ENCODE peak calls at places on chromosomes 3 and 15, in six cellular contexts. One of them, this sample, is unnamed.

GRCh38 chr15:25182736-25183445 is 228.1 kb downstream of the SNRPN start:
- DNase-seq in thoracic aorta: no peak
- DNase-seq in fibroblast of lung: no peak
- DNase-seq in tibial nerve: no peak
- DNase-seq in AG04450: no peak
- DNase-seq in colonic mucosa: no peak
- DNase-seq in this sample: no peak

GRCh38 chr3:171369156-171369555 is 91.0 kb downstream of the TNIK start:
- DNase-seq in thoracic aorta: no peak
- DNase-seq in fibroblast of lung: no peak
- DNase-seq in tibial nerve: no peak
- DNase-seq in AG04450: no peak
- DNase-seq in colonic mucosa: no peak
- DNase-seq in this sample: no peak

GRCh38 chr3:124764746-124765145 is 34.5 kb downstream of the UMPS start:
- DNase-seq in thoracic aorta: no peak
- DNase-seq in fibroblast of lung: no peak
- DNase-seq in tibial nerve: no peak
- DNase-seq in AG04450: no peak
- DNase-seq in colonic mucosa: no peak
- DNase-seq in this sample: no peak

GRCh38 chr15:73380661-73381060 is 11.9 kb upstream of the HCN4 start:
- DNase-seq in thoracic aorta: no peak
- DNase-seq in fibroblast of lung: no peak
- DNase-seq in tibial nerve: no peak
- DNase-seq in AG04450: no peak
- DNase-seq in colonic mucosa: no peak
- DNase-seq in this sample: no peak

GRCh38 chr15:50077242-50077641 is 41.8 kb downstream of the ATP8B4 start:
- DNase-seq in thoracic aorta: no peak
- DNase-seq in fibroblast of lung: no peak
- DNase-seq in tibial nerve: no peak
- DNase-seq in AG04450: no peak
- DNase-seq in colonic mucosa: no peak
- DNase-seq in this sample: no peak

GRCh38 chr15:68298882-68299381 is 21.4 kb downstream of the FEM1B start:
- DNase-seq in thoracic aorta: no peak
- DNase-seq in fibroblast of lung: no peak
- DNase-seq in tibial nerve: no peak
- DNase-seq in AG04450: no peak
- DNase-seq in colonic mucosa: peak; percentile 33
- DNase-seq in this sample: peak; percentile 47

GRCh38 chr3:12947504-12948369 is 106.4 kb upstream of the RPL32 start:
- DNase-seq in thoracic aorta: no peak
- DNase-seq in fibroblast of lung: peak; percentile 78
- DNase-seq in tibial nerve: peak; percentile 42
- DNase-seq in AG04450: peak; percentile 29
- DNase-seq in colonic mucosa: peak; percentile 76
- DNase-seq in this sample: peak; percentile 68

GRCh38 chr3:28502555-28502954 is 153.9 kb upstream of the AZI2 start:
- DNase-seq in thoracic aorta: no peak
- DNase-seq in fibroblast of lung: no peak
- DNase-seq in tibial nerve: no peak
- DNase-seq in AG04450: no peak
- DNase-seq in colonic mucosa: no peak
- DNase-seq in this sample: no peak

GRCh38 chr3:173739716-173740115 is 342.2 kb downstream of the NLGN1 start:
- DNase-seq in thoracic aorta: no peak
- DNase-seq in fibroblast of lung: peak; percentile 72
- DNase-seq in tibial nerve: no peak
- DNase-seq in AG04450: no peak
- DNase-seq in colonic mucosa: no peak
- DNase-seq in this sample: no peak

GRCh38 chr3:84547207-84547606 is 411.6 kb upstream of the CADM2 start:
- DNase-seq in thoracic aorta: no peak
- DNase-seq in fibroblast of lung: peak; percentile 26
- DNase-seq in tibial nerve: no peak
- DNase-seq in AG04450: no peak
- DNase-seq in colonic mucosa: no peak
- DNase-seq in this sample: no peak

GRCh38 chr3:115285001-115285400 is 137.9 kb upstream of the ZBTB20 start:
- DNase-seq in thoracic aorta: no peak
- DNase-seq in fibroblast of lung: no peak
- DNase-seq in tibial nerve: no peak
- DNase-seq in AG04450: no peak
- DNase-seq in colonic mucosa: no peak
- DNase-seq in this sample: no peak

GRCh38 chr15:28889346-28889745 is 3.6 kb downstream of the APBA2 start:
- DNase-seq in thoracic aorta: no peak
- DNase-seq in fibroblast of lung: no peak
- DNase-seq in tibial nerve: no peak
- DNase-seq in AG04450: no peak
- DNase-seq in colonic mucosa: no peak
- DNase-seq in this sample: no peak

GRCh38 chr3:150371741-150372254 is 36.3 kb upstream of the TSC22D2 start:
- DNase-seq in thoracic aorta: peak; percentile 34
- DNase-seq in fibroblast of lung: peak; percentile 100
- DNase-seq in tibial nerve: peak; percentile 84
- DNase-seq in AG04450: peak; percentile 97
- DNase-seq in colonic mucosa: peak; percentile 68
- DNase-seq in this sample: peak; percentile 100

GRCh38 chr15:70788114-70789049 is 25.0 kb upstream of the UACA start:
- DNase-seq in thoracic aorta: no peak
- DNase-seq in fibroblast of lung: peak; percentile 83
- DNase-seq in tibial nerve: no peak
- DNase-seq in AG04450: no peak
- DNase-seq in colonic mucosa: peak; percentile 45
- DNase-seq in this sample: peak; percentile 81

GRCh38 chr3:20185364-20185732 is 658 bp downstream of the SGO1 start:
- DNase-seq in thoracic aorta: no peak
- DNase-seq in fibroblast of lung: peak; percentile 20
- DNase-seq in tibial nerve: no peak
- DNase-seq in AG04450: no peak
- DNase-seq in colonic mucosa: peak; percentile 19
- DNase-seq in this sample: peak; percentile 7

GRCh38 chr3:182921665-182922355 is 58.5 kb downstream of the DCUN1D1 start:
- DNase-seq in thoracic aorta: no peak
- DNase-seq in fibroblast of lung: peak; percentile 60
- DNase-seq in tibial nerve: no peak
- DNase-seq in AG04450: no peak
- DNase-seq in colonic mucosa: no peak
- DNase-seq in this sample: peak; percentile 84

GRCh38 chr3:3027976-3028567 is 82.1 kb downstream of the IL5RA start:
- DNase-seq in thoracic aorta: no peak
- DNase-seq in fibroblast of lung: no peak
- DNase-seq in tibial nerve: no peak
- DNase-seq in AG04450: no peak
- DNase-seq in colonic mucosa: no peak
- DNase-seq in this sample: no peak

GRCh38 chr3:95341314-95341713 is 1278.5 kb downstream of the NSUN3 start:
- DNase-seq in thoracic aorta: no peak
- DNase-seq in fibroblast of lung: no peak
- DNase-seq in tibial nerve: no peak
- DNase-seq in AG04450: no peak
- DNase-seq in colonic mucosa: no peak
- DNase-seq in this sample: no peak

GRCh38 chr15:92810418-92811138 is 89.5 kb upstream of the CHD2 start:
- DNase-seq in thoracic aorta: no peak
- DNase-seq in fibroblast of lung: peak; percentile 82
- DNase-seq in tibial nerve: peak; percentile 85
- DNase-seq in AG04450: no peak
- DNase-seq in colonic mucosa: peak; percentile 86
- DNase-seq in this sample: peak; percentile 61

GRCh38 chr15:81398910-81399551 is 25.0 kb upstream of the TMC3 start:
- DNase-seq in thoracic aorta: no peak
- DNase-seq in fibroblast of lung: no peak
- DNase-seq in tibial nerve: no peak
- DNase-seq in AG04450: no peak
- DNase-seq in colonic mucosa: no peak
- DNase-seq in this sample: peak; percentile 35

GRCh38 chr3:166243511-166243910 is 406.3 kb upstream of the BCHE start:
- DNase-seq in thoracic aorta: no peak
- DNase-seq in fibroblast of lung: no peak
- DNase-seq in tibial nerve: no peak
- DNase-seq in AG04450: no peak
- DNase-seq in colonic mucosa: no peak
- DNase-seq in this sample: no peak

GRCh38 chr3:42159706-42160472 is 68.7 kb downstream of the TRAK1 start:
- DNase-seq in thoracic aorta: no peak
- DNase-seq in fibroblast of lung: no peak
- DNase-seq in tibial nerve: peak; percentile 13
- DNase-seq in AG04450: no peak
- DNase-seq in colonic mucosa: peak; percentile 89
- DNase-seq in this sample: no peak

GRCh38 chr15:34114215-34114614 is 12.3 kb downstream of the PGBD4 start:
- DNase-seq in thoracic aorta: no peak
- DNase-seq in fibroblast of lung: no peak
- DNase-seq in tibial nerve: no peak
- DNase-seq in AG04450: no peak
- DNase-seq in colonic mucosa: no peak
- DNase-seq in this sample: no peak

GRCh38 chr15:34114739-34115138 is 12.9 kb downstream of the PGBD4 start:
- DNase-seq in thoracic aorta: no peak
- DNase-seq in fibroblast of lung: no peak
- DNase-seq in tibial nerve: no peak
- DNase-seq in AG04450: no peak
- DNase-seq in colonic mucosa: no peak
- DNase-seq in this sample: no peak

GRCh38 chr15:34106423-34106822 is 4.5 kb downstream of the PGBD4 start:
- DNase-seq in thoracic aorta: no peak
- DNase-seq in fibroblast of lung: no peak
- DNase-seq in tibial nerve: no peak
- DNase-seq in AG04450: no peak
- DNase-seq in colonic mucosa: no peak
- DNase-seq in this sample: no peak

GRCh38 chr15:34107315-34107714 is 5.4 kb downstream of the PGBD4 start:
- DNase-seq in thoracic aorta: no peak
- DNase-seq in fibroblast of lung: no peak
- DNase-seq in tibial nerve: no peak
- DNase-seq in AG04450: no peak
- DNase-seq in colonic mucosa: no peak
- DNase-seq in this sample: no peak

DNA sequence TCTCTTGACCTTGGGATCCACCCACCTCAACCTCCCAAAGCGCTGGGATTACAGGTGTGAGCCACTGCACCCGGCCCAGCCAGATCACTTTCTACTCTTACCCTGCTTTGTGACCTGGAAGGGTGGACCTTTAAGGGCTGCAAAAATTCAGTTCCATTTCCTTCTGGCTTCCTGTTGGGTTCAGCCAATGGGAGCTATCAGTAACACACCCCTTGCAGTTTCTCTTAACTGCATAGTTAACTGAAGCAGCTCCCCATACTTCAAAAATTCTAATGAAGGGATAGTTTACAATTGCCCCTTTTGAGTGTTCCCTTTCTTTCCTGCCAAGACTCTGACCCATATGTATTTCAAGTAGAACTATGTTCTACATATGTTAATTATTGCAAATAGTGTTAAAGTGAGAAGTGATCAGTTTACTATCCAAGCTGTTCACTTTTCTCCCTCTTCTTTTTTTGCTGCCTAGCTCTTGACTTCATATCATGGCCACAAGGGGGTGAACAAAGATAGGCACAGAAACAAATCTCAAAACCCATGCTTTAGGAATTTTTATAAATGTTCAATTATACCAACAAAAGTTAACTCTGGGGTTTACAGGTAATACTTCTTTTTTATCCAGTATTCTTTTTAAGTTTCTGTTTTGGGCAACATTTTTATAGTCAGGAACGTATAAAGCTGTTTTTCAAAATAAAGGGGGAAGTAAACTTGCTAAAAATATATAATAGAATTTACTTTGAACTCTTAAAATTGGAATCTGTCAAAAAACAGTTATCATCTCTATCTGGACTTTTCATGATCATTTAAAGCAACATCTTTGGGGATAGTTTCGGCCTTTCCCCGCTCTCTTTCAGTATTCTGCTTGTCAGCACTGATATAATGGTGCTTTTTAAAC is 8.1 kb downstream of the PGBD4 start:
- DNase-seq in thoracic aorta: no peak
- DNase-seq in fibroblast of lung: peak; percentile 33
- DNase-seq in tibial nerve: no peak
- DNase-seq in AG04450: peak; percentile 16
- DNase-seq in colonic mucosa: no peak
- DNase-seq in this sample: peak; percentile 68
- TF ChIP-seq CTCF in thoracic aorta: peak; percentile 37
- TF ChIP-seq CTCF in fibroblast of lung: peak; percentile 82
- TF ChIP-seq CTCF in tibial nerve: peak; percentile 49
- TF ChIP-seq CTCF in AG04450: peak; percentile 85
- TF ChIP-seq CTCF in colonic mucosa: peak; percentile 35
- TF ChIP-seq CTCF in this sample: peak; percentile 85

DNA sequence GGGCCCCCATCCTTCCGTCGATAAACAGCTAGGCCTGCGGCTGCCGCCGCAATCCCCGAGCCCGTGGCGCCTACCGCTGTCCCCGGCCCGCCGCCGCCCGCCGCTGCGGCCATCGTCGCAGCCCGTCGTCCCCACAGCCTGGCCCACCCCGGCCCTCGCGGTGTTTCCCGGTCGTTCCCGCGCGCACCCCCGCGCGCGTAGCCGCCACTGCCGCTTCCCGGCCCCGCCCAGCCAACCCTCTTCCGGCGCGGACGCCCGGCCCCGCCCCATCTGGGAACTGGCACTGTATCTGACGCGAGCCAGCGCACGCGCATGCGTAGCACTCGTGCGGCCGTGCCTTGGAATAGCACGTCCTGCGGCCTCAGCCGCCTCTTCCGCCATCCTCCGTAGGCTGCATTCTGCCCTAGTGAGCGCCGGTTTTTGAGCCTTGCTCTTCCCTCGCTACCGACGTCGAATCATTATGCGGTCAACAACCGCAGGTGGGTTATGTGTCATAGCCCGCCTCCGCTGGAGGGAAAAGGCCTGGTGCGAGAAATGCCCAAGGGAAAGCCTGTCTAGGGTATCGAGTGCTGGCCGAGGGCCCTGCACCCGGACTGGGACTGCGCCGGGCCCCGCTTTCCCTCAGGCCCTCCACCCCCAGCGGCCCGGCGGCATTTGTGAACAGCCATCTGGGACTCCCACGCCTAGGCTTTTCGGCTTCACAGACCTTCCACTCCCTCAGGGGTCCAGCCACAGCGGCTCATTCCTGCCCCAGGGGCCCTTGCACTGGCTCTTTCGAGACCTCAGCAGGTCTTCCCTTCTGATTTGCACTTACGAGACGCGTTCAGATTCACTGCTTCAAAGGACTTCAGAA is at the start of gene SMARCC1:
- DNase-seq in thoracic aorta: peak; percentile 83
- DNase-seq in fibroblast of lung: peak; percentile 94
- DNase-seq in tibial nerve: peak; percentile 93
- DNase-seq in AG04450: peak; percentile 93
- DNase-seq in colonic mucosa: peak; percentile 99
- DNase-seq in this sample: peak; percentile 96
- H3K4me3 ChIP-seq in thoracic aorta: peak within 1 kb of the TSS; percentile 84
- H3K4me3 ChIP-seq in fibroblast of lung: peak within 1 kb of the TSS; percentile 96
- H3K4me3 ChIP-seq in tibial nerve: peak within 1 kb of the TSS; percentile 63
- H3K4me3 ChIP-seq in AG04450: peak within 1 kb of the TSS; percentile 89
- H3K4me3 ChIP-seq in colonic mucosa: peak within 1 kb of the TSS; percentile 91
- H3K4me3 ChIP-seq in this sample: peak within 1 kb of the TSS; percentile 93

GRCh38 chr15:64149424-64150235 is 1.9 kb upstream of the SNX22 start:
- DNase-seq in thoracic aorta: no peak
- DNase-seq in fibroblast of lung: no peak
- DNase-seq in tibial nerve: no peak
- DNase-seq in AG04450: no peak
- DNase-seq in colonic mucosa: peak; percentile 35
- DNase-seq in this sample: no peak
- TF ChIP-seq CTCF in thoracic aorta: no peak
- TF ChIP-seq CTCF in fibroblast of lung: peak; percentile 7
- TF ChIP-seq CTCF in tibial nerve: no peak
- TF ChIP-seq CTCF in AG04450: no peak
- TF ChIP-seq CTCF in colonic mucosa: no peak
- TF ChIP-seq CTCF in this sample: peak; percentile 6

GRCh38 chr3:51390186-51390585 is 899 bp upstream of the RBM15B start:
- DNase-seq in thoracic aorta: no peak
- DNase-seq in fibroblast of lung: no peak
- DNase-seq in tibial nerve: no peak
- DNase-seq in AG04450: no peak
- DNase-seq in colonic mucosa: no peak
- DNase-seq in this sample: no peak
- H3K4me3 ChIP-seq in thoracic aorta: peak overlapping the region; percentile 85
- H3K4me3 ChIP-seq in fibroblast of lung: no peak overlapping the region
- H3K4me3 ChIP-seq in tibial nerve: no peak overlapping the region
- H3K4me3 ChIP-seq in AG04450: peak overlapping the region; percentile 49
- H3K4me3 ChIP-seq in colonic mucosa: peak overlapping the region; percentile 74
- H3K4me3 ChIP-seq in this sample: peak overlapping the region; percentile 62

This sample was measured in fibroblast of the aortic adventitia.